ENCODE peak calls at places on chromosomes 11 and 22, in seven cellular contexts. One of them, this sample, is unnamed.

GRCh38 chr22:30277547-30278344 is 11.1 kb upstream of the OSM start:
- DNase-seq in tibial artery: peak
- DNase-seq in endodermal cell: no peak
- DNase-seq in neuronal stem cell: no peak
- DNase-seq in mammary epithelial cell: peak
- DNase-seq in tibial nerve: no peak
- DNase-seq in CD8-positive, alpha-beta memory T cell: no peak
- DNase-seq in this sample: no peak

GRCh38 chr11:74754507-74755255 is 6.0 kb downstream of the RNF169 start:
- DNase-seq in tibial artery: no peak
- DNase-seq in endodermal cell: no peak
- DNase-seq in neuronal stem cell: no peak
- DNase-seq in mammary epithelial cell: peak
- DNase-seq in tibial nerve: no peak
- DNase-seq in CD8-positive, alpha-beta memory T cell: no peak
- DNase-seq in this sample: peak

GRCh38 chr11:111541209-111542061 is 915 bp downstream of the LAYN start:
- DNase-seq in tibial artery: peak
- DNase-seq in endodermal cell: peak
- DNase-seq in neuronal stem cell: peak
- DNase-seq in mammary epithelial cell: peak
- DNase-seq in tibial nerve: no peak
- DNase-seq in CD8-positive, alpha-beta memory T cell: no peak
- DNase-seq in this sample: no peak

GRCh38 chr11:74100231-74100630 is 70.6 kb downstream of the C2CD3 start:
- DNase-seq in tibial artery: no peak
- DNase-seq in endodermal cell: no peak
- DNase-seq in neuronal stem cell: no peak
- DNase-seq in mammary epithelial cell: no peak
- DNase-seq in tibial nerve: no peak
- DNase-seq in CD8-positive, alpha-beta memory T cell: no peak
- DNase-seq in this sample: no peak

GRCh38 chr11:17575431-17576425 is 28.7 kb downstream of the OTOG start:
- DNase-seq in tibial artery: no peak
- DNase-seq in endodermal cell: peak
- DNase-seq in neuronal stem cell: no peak
- DNase-seq in mammary epithelial cell: no peak
- DNase-seq in tibial nerve: no peak
- DNase-seq in CD8-positive, alpha-beta memory T cell: no peak
- DNase-seq in this sample: no peak

GRCh38 chr11:13970986-13971385 is 8.5 kb downstream of the SPON1 start:
- DNase-seq in tibial artery: no peak
- DNase-seq in endodermal cell: peak
- DNase-seq in neuronal stem cell: no peak
- DNase-seq in mammary epithelial cell: peak
- DNase-seq in tibial nerve: no peak
- DNase-seq in CD8-positive, alpha-beta memory T cell: no peak
- DNase-seq in this sample: no peak

GRCh38 chr11:74559110-74559933 is 33.1 kb upstream of the POLD3 start:
- DNase-seq in tibial artery: no peak
- DNase-seq in endodermal cell: no peak
- DNase-seq in neuronal stem cell: no peak
- DNase-seq in mammary epithelial cell: no peak
- DNase-seq in tibial nerve: no peak
- DNase-seq in CD8-positive, alpha-beta memory T cell: no peak
- DNase-seq in this sample: no peak

GRCh38 chr22:29727248-29727551 is 7.4 kb downstream of the CABP7 start:
- DNase-seq in tibial artery: peak
- DNase-seq in endodermal cell: peak
- DNase-seq in neuronal stem cell: no peak
- DNase-seq in mammary epithelial cell: no peak
- DNase-seq in tibial nerve: no peak
- DNase-seq in CD8-positive, alpha-beta memory T cell: no peak
- DNase-seq in this sample: no peak

GRCh38 chr11:70675697-70676374 is 277.5 kb downstream of the CTTN start:
- DNase-seq in tibial artery: no peak
- DNase-seq in endodermal cell: no peak
- DNase-seq in neuronal stem cell: no peak
- DNase-seq in mammary epithelial cell: no peak
- DNase-seq in tibial nerve: no peak
- DNase-seq in CD8-positive, alpha-beta memory T cell: no peak
- DNase-seq in this sample: no peak

GRCh38 chr22:38238519-38239051 is 34.2 kb downstream of the TMEM184B start:
- DNase-seq in tibial artery: no peak
- DNase-seq in endodermal cell: no peak
- DNase-seq in neuronal stem cell: no peak
- DNase-seq in mammary epithelial cell: no peak
- DNase-seq in tibial nerve: no peak
- DNase-seq in CD8-positive, alpha-beta memory T cell: no peak
- DNase-seq in this sample: no peak

GRCh38 chr11:8832571-8833260 is 78.3 kb upstream of the AKIP1 start:
- DNase-seq in tibial artery: no peak
- DNase-seq in endodermal cell: peak
- DNase-seq in neuronal stem cell: no peak
- DNase-seq in mammary epithelial cell: peak
- DNase-seq in tibial nerve: no peak
- DNase-seq in CD8-positive, alpha-beta memory T cell: no peak
- DNase-seq in this sample: no peak

GRCh38 chr11:2175659-2176058 is 4.0 kb upstream of the TH start:
- DNase-seq in tibial artery: no peak
- DNase-seq in endodermal cell: no peak
- DNase-seq in neuronal stem cell: no peak
- DNase-seq in mammary epithelial cell: peak
- DNase-seq in tibial nerve: no peak
- DNase-seq in CD8-positive, alpha-beta memory T cell: no peak
- DNase-seq in this sample: peak

GRCh38 chr11:98701541-98701940 is 319.2 kb upstream of the CNTN5 start:
- DNase-seq in tibial artery: no peak
- DNase-seq in endodermal cell: no peak
- DNase-seq in neuronal stem cell: no peak
- DNase-seq in mammary epithelial cell: no peak
- DNase-seq in tibial nerve: no peak
- DNase-seq in CD8-positive, alpha-beta memory T cell: no peak
- DNase-seq in this sample: no peak

GRCh38 chr22:17939011-17939410 is 85.3 kb downstream of the MICAL3 start:
- DNase-seq in tibial artery: no peak
- DNase-seq in endodermal cell: no peak
- DNase-seq in neuronal stem cell: no peak
- DNase-seq in mammary epithelial cell: no peak
- DNase-seq in tibial nerve: no peak
- DNase-seq in CD8-positive, alpha-beta memory T cell: no peak
- DNase-seq in this sample: no peak

GRCh38 chr11:2155511-2155910 is 5.5 kb downstream of the INS start:
- DNase-seq in tibial artery: no peak
- DNase-seq in endodermal cell: no peak
- DNase-seq in neuronal stem cell: no peak
- DNase-seq in mammary epithelial cell: no peak
- DNase-seq in tibial nerve: no peak
- DNase-seq in CD8-positive, alpha-beta memory T cell: no peak
- DNase-seq in this sample: no peak

GRCh38 chr22:23380911-23381310 is 199.2 kb downstream of the IGLL1 start:
- DNase-seq in tibial artery: peak
- DNase-seq in endodermal cell: no peak
- DNase-seq in neuronal stem cell: no peak
- DNase-seq in mammary epithelial cell: no peak
- DNase-seq in tibial nerve: no peak
- DNase-seq in CD8-positive, alpha-beta memory T cell: no peak
- DNase-seq in this sample: no peak

GRCh38 chr22:17832665-17833064 is 58.4 kb upstream of the BID start:
- DNase-seq in tibial artery: no peak
- DNase-seq in endodermal cell: no peak
- DNase-seq in neuronal stem cell: no peak
- DNase-seq in mammary epithelial cell: no peak
- DNase-seq in tibial nerve: no peak
- DNase-seq in CD8-positive, alpha-beta memory T cell: no peak
- DNase-seq in this sample: no peak

GRCh38 chr11:20739004-20739612 is 69.7 kb downstream of the NELL1 start:
- DNase-seq in tibial artery: no peak
- DNase-seq in endodermal cell: peak
- DNase-seq in neuronal stem cell: no peak
- DNase-seq in mammary epithelial cell: no peak
- DNase-seq in tibial nerve: no peak
- DNase-seq in CD8-positive, alpha-beta memory T cell: no peak
- DNase-seq in this sample: no peak

GRCh38 chr22:30313527-30314385 is 13.0 kb downstream of the TBC1D10A start:
- DNase-seq in tibial artery: no peak
- DNase-seq in endodermal cell: no peak
- DNase-seq in neuronal stem cell: no peak
- DNase-seq in mammary epithelial cell: peak
- DNase-seq in tibial nerve: no peak
- DNase-seq in CD8-positive, alpha-beta memory T cell: no peak
- DNase-seq in this sample: no peak

GRCh38 chr11:19474954-19475811 is 234.4 kb upstream of the E2F8 start:
- DNase-seq in tibial artery: no peak
- DNase-seq in endodermal cell: peak
- DNase-seq in neuronal stem cell: peak
- DNase-seq in mammary epithelial cell: no peak
- DNase-seq in tibial nerve: no peak
- DNase-seq in CD8-positive, alpha-beta memory T cell: no peak
- DNase-seq in this sample: no peak

GRCh38 chr11:87719311-87720073 is 455.8 kb downstream of the RAB38 start:
- DNase-seq in tibial artery: no peak
- DNase-seq in endodermal cell: no peak
- DNase-seq in neuronal stem cell: no peak
- DNase-seq in mammary epithelial cell: no peak
- DNase-seq in tibial nerve: no peak
- DNase-seq in CD8-positive, alpha-beta memory T cell: no peak
- DNase-seq in this sample: no peak

GRCh38 chr11:60982184-60982583 is 10.7 kb downstream of the CD6 start:
- DNase-seq in tibial artery: no peak
- DNase-seq in endodermal cell: peak
- DNase-seq in neuronal stem cell: no peak
- DNase-seq in mammary epithelial cell: no peak
- DNase-seq in tibial nerve: no peak
- DNase-seq in CD8-positive, alpha-beta memory T cell: no peak
- DNase-seq in this sample: no peak

GRCh38 chr11:60985991-60986915 is 14.8 kb downstream of the CD6 start:
- DNase-seq in tibial artery: no peak
- DNase-seq in endodermal cell: peak
- DNase-seq in neuronal stem cell: no peak
- DNase-seq in mammary epithelial cell: peak
- DNase-seq in tibial nerve: no peak
- DNase-seq in CD8-positive, alpha-beta memory T cell: peak
- DNase-seq in this sample: peak

GRCh38 chr11:60984616-60985015 is 13.1 kb downstream of the CD6 start:
- DNase-seq in tibial artery: no peak
- DNase-seq in endodermal cell: peak
- DNase-seq in neuronal stem cell: no peak
- DNase-seq in mammary epithelial cell: no peak
- DNase-seq in tibial nerve: no peak
- DNase-seq in CD8-positive, alpha-beta memory T cell: no peak
- DNase-seq in this sample: no peak

GRCh38 chr11:60985501-60985900 is 14.0 kb downstream of the CD6 start:
- DNase-seq in tibial artery: no peak
- DNase-seq in endodermal cell: peak
- DNase-seq in neuronal stem cell: no peak
- DNase-seq in mammary epithelial cell: no peak
- DNase-seq in tibial nerve: no peak
- DNase-seq in CD8-positive, alpha-beta memory T cell: no peak
- DNase-seq in this sample: no peak

DNA sequence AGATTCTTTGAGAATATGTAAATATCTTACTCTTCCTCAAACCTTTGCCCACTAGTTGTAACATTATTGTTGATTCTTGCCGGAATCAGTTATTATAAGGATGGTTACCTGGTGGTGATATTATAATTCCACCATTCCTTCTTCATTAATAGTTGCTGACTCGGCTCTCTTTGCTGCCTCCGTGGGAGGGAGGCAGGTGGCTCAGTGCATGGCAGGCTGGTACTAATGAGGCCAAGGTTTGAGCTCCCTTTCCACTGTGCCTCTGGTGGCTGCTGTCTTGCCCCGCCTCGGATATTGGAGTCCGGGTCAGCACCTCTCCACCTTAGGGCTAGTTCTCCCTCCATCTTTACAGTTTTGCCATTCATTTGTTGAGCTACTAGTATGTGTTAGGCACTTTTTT is 12.7 kb downstream of the CD6 start:
- DNase-seq in tibial artery: no peak
- DNase-seq in endodermal cell: peak
- DNase-seq in neuronal stem cell: no peak
- DNase-seq in mammary epithelial cell: no peak
- DNase-seq in tibial nerve: no peak
- DNase-seq in CD8-positive, alpha-beta memory T cell: no peak
- DNase-seq in this sample: no peak
- H3K27ac ChIP-seq in tibial artery: no peak
- H3K27ac ChIP-seq in endodermal cell: no peak
- H3K27ac ChIP-seq in neuronal stem cell: no peak
- H3K27ac ChIP-seq in mammary epithelial cell: no peak
- H3K27ac ChIP-seq in tibial nerve: no peak
- H3K27ac ChIP-seq in CD8-positive, alpha-beta memory T cell: no peak
- H3K27ac ChIP-seq in this sample: no peak

GRCh38 chr11:66291303-66291705 is 390 bp upstream of the TMEM151A start:
- DNase-seq in tibial artery: no peak
- DNase-seq in endodermal cell: peak
- DNase-seq in neuronal stem cell: no peak
- DNase-seq in mammary epithelial cell: no peak
- DNase-seq in tibial nerve: no peak
- DNase-seq in CD8-positive, alpha-beta memory T cell: no peak
- DNase-seq in this sample: no peak
- H3K27ac ChIP-seq in tibial artery: no peak
- H3K27ac ChIP-seq in endodermal cell: no peak
- H3K27ac ChIP-seq in neuronal stem cell: no peak
- H3K27ac ChIP-seq in mammary epithelial cell: no peak
- H3K27ac ChIP-seq in tibial nerve: no peak
- H3K27ac ChIP-seq in CD8-positive, alpha-beta memory T cell: no peak
- H3K27ac ChIP-seq in this sample: no peak

GRCh38 chr11:64006468-64006867 is 20.2 kb downstream of the OTUB1 start:
- DNase-seq in tibial artery: no peak
- DNase-seq in endodermal cell: no peak
- DNase-seq in neuronal stem cell: no peak
- DNase-seq in mammary epithelial cell: no peak
- DNase-seq in tibial nerve: no peak
- DNase-seq in CD8-positive, alpha-beta memory T cell: no peak
- DNase-seq in this sample: no peak

GRCh38 chr11:64008283-64008931 is 22.2 kb downstream of the OTUB1 start:
- DNase-seq in tibial artery: no peak
- DNase-seq in endodermal cell: no peak
- DNase-seq in neuronal stem cell: no peak
- DNase-seq in mammary epithelial cell: no peak
- DNase-seq in tibial nerve: no peak
- DNase-seq in CD8-positive, alpha-beta memory T cell: no peak
- DNase-seq in this sample: no peak

GRCh38 chr11:64009234-64009633 is 23.0 kb downstream of the OTUB1 start:
- DNase-seq in tibial artery: no peak
- DNase-seq in endodermal cell: peak
- DNase-seq in neuronal stem cell: no peak
- DNase-seq in mammary epithelial cell: no peak
- DNase-seq in tibial nerve: no peak
- DNase-seq in CD8-positive, alpha-beta memory T cell: no peak
- DNase-seq in this sample: no peak

GRCh38 chr11:64007160-64007628 is 21.0 kb downstream of the OTUB1 start:
- DNase-seq in tibial artery: peak
- DNase-seq in endodermal cell: peak
- DNase-seq in neuronal stem cell: no peak
- DNase-seq in mammary epithelial cell: peak
- DNase-seq in tibial nerve: no peak
- DNase-seq in CD8-positive, alpha-beta memory T cell: no peak
- DNase-seq in this sample: no peak

GRCh38 chr11:64007629-64008282 is 21.5 kb downstream of the OTUB1 start:
- DNase-seq in tibial artery: peak
- DNase-seq in endodermal cell: peak
- DNase-seq in neuronal stem cell: no peak
- DNase-seq in mammary epithelial cell: no peak
- DNase-seq in tibial nerve: peak
- DNase-seq in CD8-positive, alpha-beta memory T cell: no peak
- DNase-seq in this sample: no peak
- H3K27ac ChIP-seq in tibial artery: peak
- H3K27ac ChIP-seq in endodermal cell: no peak
- H3K27ac ChIP-seq in neuronal stem cell: no peak
- H3K27ac ChIP-seq in mammary epithelial cell: no peak
- H3K27ac ChIP-seq in tibial nerve: peak
- H3K27ac ChIP-seq in CD8-positive, alpha-beta memory T cell: no peak
- H3K27ac ChIP-seq in this sample: no peak

GRCh38 chr11:120108785-120109168 is 29.1 kb downstream of the TRIM29 start:
- DNase-seq in tibial artery: no peak
- DNase-seq in endodermal cell: no peak
- DNase-seq in neuronal stem cell: no peak
- DNase-seq in mammary epithelial cell: peak
- DNase-seq in tibial nerve: no peak
- DNase-seq in CD8-positive, alpha-beta memory T cell: no peak
- DNase-seq in this sample: no peak
- H3K27ac ChIP-seq in tibial artery: no peak
- H3K27ac ChIP-seq in endodermal cell: no peak
- H3K27ac ChIP-seq in neuronal stem cell: no peak
- H3K27ac ChIP-seq in mammary epithelial cell: no peak
- H3K27ac ChIP-seq in tibial nerve: no peak
- H3K27ac ChIP-seq in CD8-positive, alpha-beta memory T cell: no peak
- H3K27ac ChIP-seq in this sample: no peak